ENCODE peak calls at places on chromosomes 2 and 18, in four cellular contexts. T is brain microvascular endothelial cell, W is NCI-H1694, A is colonic mucosa. D is an unnamed sample.

GRCh38 chr2:11023326-11024009 is 111.7 kb downstream of the KCNF1 start:
- DNase-seq in T (no peak), W (no peak), A (no peak), D (no peak)

GRCh38 chr18:36811430-36811829 is 17.4 kb downstream of the TPGS2 start:
- DNase-seq in T (no peak), W (no peak), A (no peak), D (peak; percentile 40)

GRCh38 chr2:7621018-7621814 is 704.0 kb downstream of the RNF144A start:
- DNase-seq in T (peak; percentile 9), W (no peak), A (no peak), D (no peak)

GRCh38 chr18:70384181-70384790 is 95.4 kb downstream of the SOCS6 start:
- DNase-seq in T (peak; percentile 83), W (no peak), A (peak; percentile 35), D (no peak)

GRCh38 chr2:67872481-67872880 is 190.3 kb downstream of the C1D start:
- DNase-seq in T (no peak), W (no peak), A (no peak), D (peak; percentile 40)

GRCh38 chr2:95362486-95362885 is 40.0 kb upstream of the FAHD2A start:
- DNase-seq in T (no peak), W (no peak), A (no peak), D (no peak)

GRCh38 chr2:177754476-177754873 is 318.1 kb downstream of the PDE11A start:
- DNase-seq in T (no peak), W (no peak), A (no peak), D (no peak)

GRCh38 chr2:27989149-27989548 is 98.6 kb downstream of the BABAM2 start:
- DNase-seq in T (no peak), W (no peak), A (no peak), D (peak; percentile 46)

D was measured in trophoblast cell.